ENCODE peak calls at places on chromosomes 3 and 15, in nine cellular contexts. One of them, this sample, is unnamed.

GRCh38 chr15:38781196-38781595 is 216.6 kb upstream of the RASGRP1 start:
- DNase-seq in stimulated activated CD8-positive, alpha-beta memory T cell treated with anti-CD3 and anti-CD28 coated beads, Interleukin-7, amount 100 ng/mL, for 1 hour: no peak
- DNase-seq in cardiac septum: no peak
- DNase-seq in T-helper 9 cell: no peak
- DNase-seq in CD8-positive, alpha-beta memory T cell: no peak
- DNase-seq in GM13976: no peak
- DNase-seq in AG09319: no peak
- DNase-seq in NCI-H1105: no peak
- DNase-seq in T-helper 1 cell: no peak
- DNase-seq in this sample: no peak

GRCh38 chr15:72358532-72359180 is 17.2 kb downstream of the HEXA start:
- DNase-seq in stimulated activated CD8-positive, alpha-beta memory T cell treated with anti-CD3 and anti-CD28 coated beads, Interleukin-7, amount 100 ng/mL, for 1 hour: no peak
- DNase-seq in cardiac septum: no peak
- DNase-seq in T-helper 9 cell: no peak
- DNase-seq in CD8-positive, alpha-beta memory T cell: no peak
- DNase-seq in GM13976: no peak
- DNase-seq in AG09319: peak
- DNase-seq in NCI-H1105: no peak
- DNase-seq in T-helper 1 cell: no peak
- DNase-seq in this sample: no peak

GRCh38 chr3:185381321-185381720 is 18.4 kb downstream of the MAP3K13 start:
- DNase-seq in stimulated activated CD8-positive, alpha-beta memory T cell treated with anti-CD3 and anti-CD28 coated beads, Interleukin-7, amount 100 ng/mL, for 1 hour: no peak
- DNase-seq in cardiac septum: no peak
- DNase-seq in T-helper 9 cell: no peak
- DNase-seq in CD8-positive, alpha-beta memory T cell: no peak
- DNase-seq in GM13976: no peak
- DNase-seq in AG09319: no peak
- DNase-seq in NCI-H1105: no peak
- DNase-seq in T-helper 1 cell: no peak
- DNase-seq in this sample: no peak

GRCh38 chr3:120652896-120653545 is 29.0 kb downstream of the HGD start:
- DNase-seq in stimulated activated CD8-positive, alpha-beta memory T cell treated with anti-CD3 and anti-CD28 coated beads, Interleukin-7, amount 100 ng/mL, for 1 hour: no peak
- DNase-seq in cardiac septum: no peak
- DNase-seq in T-helper 9 cell: no peak
- DNase-seq in CD8-positive, alpha-beta memory T cell: no peak
- DNase-seq in GM13976: no peak
- DNase-seq in AG09319: no peak
- DNase-seq in NCI-H1105: no peak
- DNase-seq in T-helper 1 cell: no peak
- DNase-seq in this sample: no peak

GRCh38 chr3:43165786-43166185 is 59.9 kb upstream of the POMGNT2 start:
- DNase-seq in stimulated activated CD8-positive, alpha-beta memory T cell treated with anti-CD3 and anti-CD28 coated beads, Interleukin-7, amount 100 ng/mL, for 1 hour: no peak
- DNase-seq in cardiac septum: no peak
- DNase-seq in T-helper 9 cell: no peak
- DNase-seq in CD8-positive, alpha-beta memory T cell: no peak
- DNase-seq in GM13976: no peak
- DNase-seq in AG09319: no peak
- DNase-seq in NCI-H1105: no peak
- DNase-seq in T-helper 1 cell: no peak
- DNase-seq in this sample: no peak

GRCh38 chr3:38564631-38565338 is 68.6 kb downstream of the EXOG start:
- DNase-seq in stimulated activated CD8-positive, alpha-beta memory T cell treated with anti-CD3 and anti-CD28 coated beads, Interleukin-7, amount 100 ng/mL, for 1 hour: no peak
- DNase-seq in cardiac septum: peak
- DNase-seq in T-helper 9 cell: no peak
- DNase-seq in CD8-positive, alpha-beta memory T cell: no peak
- DNase-seq in GM13976: no peak
- DNase-seq in AG09319: no peak
- DNase-seq in NCI-H1105: no peak
- DNase-seq in T-helper 1 cell: no peak
- DNase-seq in this sample: no peak

GRCh38 chr3:177830411-177830849 is 633.1 kb upstream of the TBL1XR1 start:
- DNase-seq in stimulated activated CD8-positive, alpha-beta memory T cell treated with anti-CD3 and anti-CD28 coated beads, Interleukin-7, amount 100 ng/mL, for 1 hour: no peak
- DNase-seq in cardiac septum: no peak
- DNase-seq in T-helper 9 cell: no peak
- DNase-seq in CD8-positive, alpha-beta memory T cell: no peak
- DNase-seq in GM13976: no peak
- DNase-seq in AG09319: peak
- DNase-seq in NCI-H1105: peak
- DNase-seq in T-helper 1 cell: no peak
- DNase-seq in this sample: no peak

GRCh38 chr15:85298366-85298765 is 82.0 kb upstream of the AKAP13 start:
- DNase-seq in stimulated activated CD8-positive, alpha-beta memory T cell treated with anti-CD3 and anti-CD28 coated beads, Interleukin-7, amount 100 ng/mL, for 1 hour: no peak
- DNase-seq in cardiac septum: no peak
- DNase-seq in T-helper 9 cell: no peak
- DNase-seq in CD8-positive, alpha-beta memory T cell: no peak
- DNase-seq in GM13976: no peak
- DNase-seq in AG09319: no peak
- DNase-seq in NCI-H1105: no peak
- DNase-seq in T-helper 1 cell: no peak
- DNase-seq in this sample: no peak

GRCh38 chr3:71563827-71564226 is 19.7 kb downstream of the FOXP1 start:
- DNase-seq in stimulated activated CD8-positive, alpha-beta memory T cell treated with anti-CD3 and anti-CD28 coated beads, Interleukin-7, amount 100 ng/mL, for 1 hour: no peak
- DNase-seq in cardiac septum: no peak
- DNase-seq in T-helper 9 cell: no peak
- DNase-seq in CD8-positive, alpha-beta memory T cell: no peak
- DNase-seq in GM13976: no peak
- DNase-seq in AG09319: no peak
- DNase-seq in NCI-H1105: no peak
- DNase-seq in T-helper 1 cell: no peak
- DNase-seq in this sample: no peak

GRCh38 chr3:25563601-25564000 is 101.1 kb downstream of the TOP2B start:
- DNase-seq in stimulated activated CD8-positive, alpha-beta memory T cell treated with anti-CD3 and anti-CD28 coated beads, Interleukin-7, amount 100 ng/mL, for 1 hour: no peak
- DNase-seq in cardiac septum: no peak
- DNase-seq in T-helper 9 cell: no peak
- DNase-seq in CD8-positive, alpha-beta memory T cell: no peak
- DNase-seq in GM13976: no peak
- DNase-seq in AG09319: no peak
- DNase-seq in NCI-H1105: no peak
- DNase-seq in T-helper 1 cell: no peak
- DNase-seq in this sample: no peak